ENCODE peak calls at places on chromosomes 12 and 14, in ten cellular contexts. J is AML-193; S is left ventricle myocardium inferior; I is activated effector memory CD4-positive, alpha-beta T cell treated with anti-CD3 and anti-CD28 coated beads, Interleukin-2, amount 50 U/mL, for 16 hours; G is AG04449; K is GM12891; M is left ventricle myocardium superior; Z is HTR-8/SVneo; H is activated T-helper 1 cell treated with anti-CD3 and anti-CD28 coated beads, Interleukin-12 subunit alpha, Interleukin-12 subunit beta, Interleukin-2, Interleukin-4 antibody, amounts not matched to agents 30 ng/mL and 10 ng/mL and 1 ng/mL, durations not matched to agents 14 hours and 24 hours and 36 hours; U is AG08396. V is an unnamed sample.

GRCh38 chr12:123363385-123363742 is 1.3 kb downstream of the SBNO1 start:
- DNase-seq in S (no peak), Z (no peak), K (peak; percentile 22), H (no peak), M (no peak), G (no peak), I (no peak), U (peak; percentile 28), J (peak; percentile 48), V (no peak)

GRCh38 chr12:79512068-79512467 is 178.7 kb downstream of the PAWR start:
- DNase-seq in K (no peak), J (no peak), H (no peak), M (no peak), Z (no peak), S (no peak), U (no peak), I (no peak), G (no peak), V (no peak)

GRCh38 chr14:65179918-65180724 is 77.8 kb upstream of the MAX start:
- DNase-seq in M (peak; percentile 61), I (peak; percentile 82), G (no peak), S (peak; percentile 32), Z (peak; percentile 87), U (peak; percentile 73), H (peak; percentile 51), K (no peak), J (no peak), V (no peak)

GRCh38 chr14:104428333-104428851 is 151.2 kb upstream of the C14orf180 start:
- DNase-seq in H (no peak), K (no peak), J (no peak), G (no peak), I (no peak), Z (no peak), M (no peak), U (no peak), S (no peak), V (peak; percentile 32)

GRCh38 chr14:97602438-97603117 is 805.4 kb downstream of the VRK1 start:
- DNase-seq in U (no peak), M (peak; percentile 38), H (peak; percentile 64), J (no peak), I (peak; percentile 85), K (no peak), G (no peak), S (no peak), Z (no peak), V (no peak)

GRCh38 chr14:104935955-104936354 is 11.3 kb downstream of the PLD4 start:
- DNase-seq in M (no peak), Z (no peak), G (no peak), I (peak; percentile 56), H (no peak), U (no peak), S (no peak), K (no peak), J (no peak), V (peak; percentile 33)

GRCh38 chr12:106149096-106149784 is 10.5 kb upstream of the NUAK1 start:
- DNase-seq in H (no peak), Z (no peak), I (no peak), S (no peak), M (no peak), U (no peak), K (no peak), G (no peak), J (no peak), V (no peak)

GRCh38 chr14:68230941-68231717 is 411.6 kb downstream of the RAD51B start:
- DNase-seq in Z (peak; percentile 56), I (no peak), J (no peak), H (no peak), S (no peak), K (no peak), G (no peak), M (no peak), U (no peak), V (peak; percentile 59)

GRCh38 chr12:53221203-53222076 is 10.6 kb downstream of the RARG start:
- DNase-seq in H (peak; percentile 52), G (no peak), S (peak; percentile 81), U (peak; percentile 87), I (peak; percentile 85), K (peak; percentile 57), J (no peak), Z (peak; percentile 77), M (peak; percentile 87), V (peak; percentile 72)

GRCh38 chr12:28242888-28243633 is 52.8 kb downstream of the CCDC91 start:
- DNase-seq in U (no peak), G (no peak), K (no peak), Z (no peak), S (no peak), M (no peak), H (no peak), J (no peak), I (no peak), V (no peak)

GRCh38 chr12:46921048-46921753 is 95.4 kb upstream of the SLC38A4 start:
- DNase-seq in I (no peak), J (no peak), Z (no peak), K (no peak), S (no peak), M (no peak), H (no peak), U (peak; percentile 38), G (no peak), V (no peak)

GRCh38 chr12:13193403-13194100 is 3.0 kb upstream of the EMP1 start:
- DNase-seq in S (no peak), H (no peak), U (no peak), J (no peak), Z (no peak), M (no peak), K (no peak), G (no peak), I (no peak), V (no peak)

GRCh38 chr14:103828315-103828967 is 18.9 kb downstream of the PPP1R13B start:
- DNase-seq in M (peak; percentile 52), S (peak; percentile 29), G (no peak), Z (no peak), I (no peak), J (no peak), H (no peak), K (no peak), U (no peak), V (peak; percentile 51)

GRCh38 chr14:71647086-71647784 is 285.0 kb upstream of the RGS6 start:
- DNase-seq in I (no peak), Z (no peak), S (no peak), M (no peak), H (no peak), K (no peak), U (no peak), J (no peak), G (no peak), V (no peak)

GRCh38 chr12:62834971-62835547 is 99.9 kb downstream of the PPM1H start:
- DNase-seq in G (no peak), H (no peak), S (no peak), J (no peak), Z (peak; percentile 48), K (no peak), M (no peak), U (peak; percentile 27), I (no peak), V (no peak)

GRCh38 chr12:97336896-97337751 is 125.5 kb upstream of the RMST start:
- DNase-seq in H (no peak), I (no peak), U (no peak), M (no peak), Z (no peak), K (no peak), S (no peak), G (no peak), J (no peak), V (no peak)

GRCh38 chr12:94972795-94973194 is 30.7 kb downstream of the NDUFA12 start:
- DNase-seq in S (no peak), U (no peak), I (no peak), K (no peak), M (no peak), H (no peak), Z (no peak), G (no peak), J (no peak), V (no peak)

V was measured in left lobe of liver.